ENCODE peak calls at places on chromosomes 1 and 21, in seven cellular contexts. E, D, U, M, O, P and S are unnamed samples.

GRCh38 chr1:178973671-178974091 is 52.0 kb upstream of the FAM20B start:
- DNase-seq in P (no peak), O (no peak), D (no peak), M (no peak), U (no peak), E (no peak), S (no peak)

GRCh38 chr1:6489799-6490180 is 1.7 kb downstream of the PLEKHG5 start:
- DNase-seq in U (peak), E (peak), D (peak), P (peak), O (peak), M (peak), S (peak)

GRCh38 chr1:119948342-119949214 is 52.3 kb upstream of the ADAM30 start:
- DNase-seq in M (peak), D (peak), U (peak), O (peak), E (peak), P (peak), S (peak)

GRCh38 chr1:25780318-25781129 is 19.5 kb upstream of the SELENON start:
- DNase-seq in P (no peak), D (no peak), E (no peak), M (peak), U (no peak), O (no peak), S (no peak)

GRCh38 chr1:91754348-91754747 is 131.6 kb downstream of the TGFBR3 start:
- DNase-seq in P (peak), M (peak), D (no peak), U (no peak), E (no peak), O (no peak), S (peak)

GRCh38 chr21:27391990-27392389 is 425.1 kb upstream of the ADAMTS5 start:
- DNase-seq in U (no peak), M (no peak), D (no peak), O (no peak), E (no peak), P (no peak), S (no peak)

GRCh38 chr1:233444484-233444883 is 117.0 kb downstream of the MAP3K21 start:
- DNase-seq in M (no peak), O (no peak), E (no peak), D (no peak), P (no peak), U (no peak), S (no peak)

GRCh38 chr1:119960501-119960900 is 64.2 kb upstream of the ADAM30 start:
- DNase-seq in M (no peak), E (no peak), O (no peak), U (no peak), P (peak), D (no peak), S (no peak)

GRCh38 chr1:206850401-206850800 is 15.0 kb upstream of the IL20 start:
- DNase-seq in O (peak), P (no peak), E (no peak), D (no peak), U (no peak), M (no peak), S (no peak)

GRCh38 chr1:184890539-184890973 is 83.8 kb downstream of the NIBAN1 start:
- DNase-seq in M (peak), P (peak), E (no peak), O (peak), U (no peak), D (peak), S (peak)

GRCh38 chr1:111513410-111514020 is 10.1 kb upstream of the ADORA3 start:
- DNase-seq in O (no peak), U (no peak), M (no peak), P (no peak), E (no peak), D (no peak), S (no peak)

GRCh38 chr1:229254910-229255541 is 15.9 kb upstream of the RAB4A start:
- DNase-seq in O (peak), E (peak), U (no peak), P (peak), D (peak), M (peak), S (peak)

GRCh38 chr1:27322569-27323116 is 680 bp downstream of the TMEM222 start:
- DNase-seq in P (no peak), U (no peak), O (no peak), M (no peak), D (no peak), E (no peak), S (no peak)

DNA sequence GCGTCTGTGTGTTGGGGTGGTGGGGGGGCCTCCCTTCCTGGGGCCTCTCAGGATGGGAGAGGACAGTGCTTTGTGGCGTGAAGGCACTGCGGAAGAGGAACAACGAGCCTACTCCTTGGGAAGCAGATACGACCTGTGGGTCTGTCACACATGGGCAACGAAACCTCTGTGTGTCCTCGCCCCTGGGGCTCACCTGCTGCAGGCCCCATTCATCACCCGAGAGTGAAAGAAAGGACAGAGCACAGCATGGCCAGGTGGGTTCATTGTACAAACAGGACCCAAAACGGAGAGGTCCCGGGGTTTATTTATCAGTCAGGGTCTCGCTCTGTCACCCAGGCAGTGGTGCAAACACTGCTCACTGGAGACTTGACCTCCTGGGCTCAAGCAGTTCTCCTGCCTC is 40.1 kb upstream of the LIN9 start:
- DNase-seq in U (no peak), D (no peak), E (no peak), O (no peak), P (no peak), M (no peak), S (no peak)
- H3K4me3 ChIP-seq in U (no peak), D (no peak), E (no peak), O (no peak), P (no peak), M (no peak), S (no peak)

GRCh38 chr1:155296660-155297059 is 4.6 kb downstream of the PKLR start:
- DNase-seq in P (no peak), O (no peak), D (no peak), U (no peak), E (no peak), M (no peak), S (no peak)

GRCh38 chr1:155297431-155297830 is 3.8 kb downstream of the PKLR start:
- DNase-seq in U (no peak), O (no peak), D (no peak), M (no peak), E (no peak), P (no peak), S (no peak)

GRCh38 chr1:155295942-155296267 is 5.3 kb downstream of the PKLR start:
- DNase-seq in D (no peak), M (no peak), E (no peak), U (no peak), O (no peak), P (no peak), S (no peak)

GRCh38 chr1:155294520-155295182 is 6.6 kb downstream of the PKLR start:
- DNase-seq in E (no peak), P (no peak), U (no peak), D (no peak), O (no peak), M (no peak), S (no peak)

DNA sequence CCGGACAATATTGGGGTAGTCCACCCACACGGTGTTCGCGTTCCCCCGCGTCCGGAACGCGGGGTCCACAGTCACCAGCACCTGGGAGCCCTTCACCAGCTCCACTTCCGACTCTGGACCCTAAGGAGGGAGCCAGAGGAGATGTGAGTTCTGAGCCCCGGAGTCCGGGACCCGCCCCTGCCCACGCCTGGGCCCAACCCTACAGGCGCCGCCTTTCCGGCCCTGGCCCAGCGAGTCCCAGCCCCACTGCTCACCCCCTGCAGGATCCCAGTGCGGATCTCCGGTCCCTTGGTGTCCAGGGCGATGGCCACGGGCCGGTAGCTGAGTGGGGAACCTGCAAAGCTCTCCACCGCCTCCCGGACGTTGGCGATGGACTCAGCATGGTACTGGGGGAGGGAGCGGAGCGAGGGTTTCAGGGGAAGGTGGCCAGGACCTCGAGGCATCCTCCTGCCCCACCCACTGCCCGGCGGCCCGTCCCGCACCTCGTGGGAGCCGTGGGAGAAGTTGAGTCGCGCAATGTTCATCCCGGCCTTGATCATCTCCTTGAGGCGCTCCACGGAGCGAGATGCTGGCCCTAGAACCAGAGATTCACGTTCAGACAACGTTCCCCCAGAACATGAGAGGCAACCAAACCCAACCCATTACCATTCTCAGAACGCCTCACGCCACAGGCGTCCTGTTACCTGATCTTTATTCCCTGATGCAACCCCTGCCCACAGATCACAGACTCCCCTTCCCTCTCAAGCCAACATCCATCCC is 5.9 kb downstream of the PKLR start:
- DNase-seq in P (no peak), E (no peak), M (no peak), D (no peak), O (no peak), U (no peak), S (no peak)
- H3K4me3 ChIP-seq in P (peak), E (no peak), M (no peak), D (no peak), O (no peak), U (peak), S (no peak)

DNA sequence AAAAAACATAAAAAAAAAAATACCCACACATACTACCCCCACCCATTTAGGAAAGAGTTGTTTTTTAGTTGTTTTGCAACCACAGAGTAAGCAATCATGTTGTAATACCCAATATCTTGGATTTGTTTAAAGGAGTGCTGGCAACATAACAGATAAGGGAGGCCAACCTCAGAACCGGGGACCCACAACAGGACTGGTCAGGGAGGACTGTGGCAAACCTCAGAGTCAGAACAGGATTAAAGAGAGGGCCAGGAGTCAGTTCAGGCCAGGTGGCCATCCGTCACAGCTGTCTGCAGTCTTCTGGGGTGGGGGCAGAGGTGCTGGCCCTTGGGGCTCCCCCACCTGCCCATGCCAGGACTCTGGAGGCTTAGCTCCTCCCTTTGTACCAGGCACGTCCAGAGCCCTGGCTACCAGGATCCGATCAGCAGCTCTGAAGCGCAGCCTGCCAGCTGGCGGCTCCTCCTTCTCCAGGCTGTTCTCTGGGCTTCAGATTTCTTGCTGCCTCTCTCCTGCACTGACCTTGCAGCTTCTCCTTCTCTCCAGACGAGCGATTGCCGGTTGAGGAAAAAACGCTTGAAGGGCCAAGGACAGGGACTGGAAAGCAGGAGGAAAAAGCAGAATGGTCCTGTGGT is 7.9 kb downstream of the H6PD start:
- DNase-seq in M (no peak), O (peak), U (peak), P (no peak), E (peak), D (no peak), S (peak)
- H3K4me3 ChIP-seq in M (no peak), O (no peak), U (peak), P (no peak), E (no peak), D (no peak), S (no peak)

DNA sequence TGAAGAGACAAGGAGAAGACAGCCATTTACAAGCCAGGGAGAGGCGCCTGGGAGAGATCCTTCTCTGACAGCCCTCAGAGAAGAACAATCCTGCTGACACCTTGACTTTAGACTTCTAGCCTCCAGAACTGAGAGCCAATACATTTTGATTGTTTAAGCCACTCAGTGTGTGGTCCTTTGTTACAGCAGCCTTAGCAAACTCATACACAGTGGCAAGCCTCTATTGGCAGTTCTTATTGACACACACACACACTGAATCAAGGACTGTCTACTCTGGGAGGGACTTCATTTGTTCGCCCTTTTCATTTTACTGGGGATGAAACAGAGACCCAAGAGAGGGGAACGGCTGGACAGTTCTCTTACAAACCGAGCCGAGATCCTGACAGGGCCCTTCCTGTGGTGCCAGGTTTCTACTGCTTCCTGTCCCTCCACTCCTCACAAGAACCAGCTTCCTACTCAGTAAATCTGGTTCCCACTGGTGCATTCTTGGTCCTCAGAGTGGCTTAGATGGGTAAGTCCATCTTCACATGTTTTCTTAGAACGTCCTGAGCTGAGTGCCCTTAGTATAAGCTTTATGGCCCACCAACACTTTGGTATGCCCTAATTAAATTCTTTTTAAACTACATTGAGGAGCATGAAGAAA is 14.7 kb downstream of the SLAMF1 start:
- DNase-seq in U (no peak), E (no peak), O (no peak), P (no peak), M (no peak), D (no peak), S (no peak)
- H3K4me3 ChIP-seq in U (no peak), E (no peak), O (no peak), P (no peak), M (no peak), D (peak), S (no peak)

DNA sequence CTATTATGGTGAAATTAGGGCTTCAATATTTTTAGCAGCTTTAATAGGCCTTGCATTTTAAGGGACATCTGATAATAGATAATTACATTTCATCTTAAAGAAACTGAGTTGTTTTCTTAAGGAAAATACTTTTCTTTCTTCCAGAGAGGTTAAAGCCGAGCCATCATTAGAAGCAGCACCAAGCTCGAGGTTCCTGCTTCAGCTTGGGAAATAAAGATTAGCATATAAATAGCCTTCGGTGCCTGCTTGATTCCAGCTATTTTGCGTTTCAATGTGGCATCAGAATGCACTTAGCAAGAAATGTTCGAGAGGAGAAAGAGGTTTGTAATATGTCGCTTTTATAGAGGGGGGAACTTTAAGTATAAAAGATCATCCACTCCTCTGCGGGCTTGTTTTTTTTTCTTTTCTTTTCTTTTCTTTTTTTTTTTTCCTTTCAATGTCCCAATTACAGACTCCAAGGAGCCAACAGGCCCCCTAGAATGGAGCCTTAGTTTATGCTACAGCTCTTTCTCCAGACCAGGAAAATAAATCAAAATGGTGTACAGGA is 131.9 kb downstream of the RRAGC start:
- DNase-seq in U (no peak), M (no peak), E (no peak), P (no peak), O (no peak), D (no peak), S (no peak)
- H3K4me3 ChIP-seq in U (no peak), M (no peak), E (no peak), P (no peak), O (no peak), D (no peak), S (no peak)